ENCODE peak calls at places on chromosomes 13 and 19, in five cellular contexts. M is HFFc6, U is Daoy, B is Calu3, K is NCI-H524 treated with DMSO at 0.1 percent for 48 hours. J is an unnamed sample.

GRCh38 chr19:18158471-18158870 is 5.5 kb downstream of the PIK3R2 start:
- DNase-seq in K (no peak), M (no peak), B (no peak), U (no peak), J (no peak)

GRCh38 chr13:72199640-72200039 is 332.6 kb upstream of the DACH1 start:
- DNase-seq in M (no peak), U (no peak), B (no peak), K (no peak), J (no peak)

GRCh38 chr13:45928843-45929242 is 77.3 kb upstream of the SIAH3 start:
- DNase-seq in U (no peak), M (no peak), K (no peak), B (no peak), J (no peak)

GRCh38 chr19:8304841-8305621 is 3.1 kb downstream of the CD320 start:
- DNase-seq in B (no peak), K (no peak), U (peak; percentile 39), M (peak; percentile 0), J (no peak)

GRCh38 chr19:56141416-56141992 is 417 bp downstream of the ZNF444 start:
- DNase-seq in K (no peak), M (no peak), U (no peak), B (no peak), J (peak; percentile 54)

GRCh38 chr13:102645701-102646100 is 48.9 kb downstream of the TPP2 start:
- DNase-seq in M (no peak), U (no peak), B (no peak), K (no peak), J (no peak)

GRCh38 chr19:40392894-40393517 is 3.0 kb upstream of the HIPK4 start:
- DNase-seq in B (peak; percentile 94), K (no peak), U (peak; percentile 23), M (no peak), J (no peak)

GRCh38 chr19:11422163-11423068 is 3.3 kb upstream of the RGL3 start:
- DNase-seq in K (no peak), B (peak; percentile 79), U (peak; percentile 77), M (peak; percentile 13), J (peak; percentile 56)

GRCh38 chr19:49976496-49976895 is 15.5 kb upstream of the SIGLEC11 start:
- DNase-seq in U (no peak), B (no peak), K (no peak), M (no peak), J (no peak)

GRCh38 chr13:74288361-74288911 is 154.2 kb upstream of the KLF12 start:
- DNase-seq in K (peak; percentile 21), B (peak; percentile 1), U (no peak), M (no peak), J (no peak)

GRCh38 chr13:79246575-79246949 is 159.5 kb downstream of the RBM26 start:
- DNase-seq in U (no peak), K (no peak), B (no peak), M (no peak), J (no peak)

GRCh38 chr19:47609885-47610545 is 1.1 kb downstream of the BICRA start:
- DNase-seq in K (peak; percentile 7), U (peak; percentile 63), B (peak; percentile 50), M (peak; percentile 15), J (peak; percentile 71)

GRCh38 chr13:45218689-45219088 is 17.8 kb upstream of the KCTD4 start:
- DNase-seq in K (no peak), U (no peak), B (no peak), M (no peak), J (no peak)

J was measured in CD4-positive, CD25-positive, alpha-beta regulatory T cell.